ENCODE peak calls at places on chromosomes 6 and 20, in five cellular contexts. A is uterus, P is heart left ventricle, W is transverse colon, X is ovary. Y is an unnamed sample.

GRCh38 chr6:43717389-43717788 is 29.8 kb upstream of the MRPS18A start:
- DNase-seq in A (no peak), P (no peak), W (no peak), X (no peak), Y (no peak)

GRCh38 chr6:123810214-123810613 is 6.5 kb downstream of the NKAIN2 start:
- DNase-seq in A (no peak), P (no peak), W (no peak), X (no peak), Y (no peak)

GRCh38 chr6:56613247-56613851 is 29.3 kb downstream of the DST start:
- DNase-seq in A (no peak), P (no peak), W (no peak), X (no peak), Y (no peak)

GRCh38 chr6:143707702-143708101 is 29.9 kb downstream of the PHACTR2 start:
- DNase-seq in A (no peak), P (no peak), W (no peak), X (no peak), Y (no peak)

GRCh38 chr6:44162876-44163625 is 4.4 kb downstream of the CAPN11 start:
- DNase-seq in A (no peak), P (no peak), W (no peak), X (no peak), Y (no peak)

GRCh38 chr6:133837801-133838349 is 51.0 kb upstream of the TCF21 start:
- DNase-seq in A (peak; percentile 60), P (no peak), W (peak; percentile 68), X (peak; percentile 62), Y (peak; percentile 70)

GRCh38 chr20:44643596-44644383 is 7.7 kb downstream of the ADA start:
- DNase-seq in A (peak; percentile 52), P (peak; percentile 75), W (peak; percentile 51), X (no peak), Y (peak; percentile 66)

GRCh38 chr20:46222521-46223007 is 85.7 kb downstream of the CDH22 start:
- DNase-seq in A (peak; percentile 31), P (peak; percentile 78), W (no peak), X (peak; percentile 64), Y (no peak)

GRCh38 chr6:93453956-93454355 is 34.6 kb upstream of the EPHA7 start:
- DNase-seq in A (no peak), P (no peak), W (no peak), X (no peak), Y (no peak)

GRCh38 chr6:154156135-154156948 is 117.3 kb downstream of the OPRM1 start:
- DNase-seq in A (no peak), P (peak; percentile 25), W (peak; percentile 47), X (no peak), Y (peak; percentile 55)

GRCh38 chr20:46011631-46012482 is 3.1 kb downstream of the MMP9 start:
- DNase-seq in A (no peak), P (peak; percentile 53), W (peak; percentile 54), X (no peak), Y (peak; percentile 75)

GRCh38 chr6:25369450-25370086 is 90.4 kb downstream of the CARMIL1 start:
- DNase-seq in A (no peak), P (peak; percentile 28), W (peak; percentile 40), X (no peak), Y (no peak)

GRCh38 chr6:43395822-43396221 is 26.4 kb upstream of the ZNF318 start:
- DNase-seq in A (no peak), P (peak; percentile 22), W (no peak), X (no peak), Y (no peak)

GRCh38 chr20:45235995-45236394 is 14.8 kb downstream of the SEMG2 start:
- DNase-seq in A (no peak), P (no peak), W (no peak), X (no peak), Y (no peak)

GRCh38 chr20:34215711-34216381 is 25.4 kb upstream of the ASIP start:
- DNase-seq in A (peak; percentile 58), P (peak; percentile 83), W (peak; percentile 78), X (peak; percentile 79), Y (peak; percentile 88)

GRCh38 chr6:43768983-43769525 is 957 bp upstream of the VEGFA start:
- DNase-seq in A (peak; percentile 90), P (peak; percentile 65), W (no peak), X (peak; percentile 86), Y (no peak)

GRCh38 chr6:73516712-73517489 is 3.9 kb downstream of the EEF1A1 start:
- DNase-seq in A (no peak), P (no peak), W (no peak), X (no peak), Y (no peak)

GRCh38 chr6:150865406-150866146 is at the start of gene MTHFD1L:
- DNase-seq in A (peak; percentile 75), P (peak; percentile 79), W (peak; percentile 80), X (peak; percentile 84), Y (peak; percentile 73)

GRCh38 chr6:137365648-137366047 is 128.5 kb downstream of the OLIG3 start:
- DNase-seq in A (no peak), P (no peak), W (no peak), X (no peak), Y (no peak)

DNA sequence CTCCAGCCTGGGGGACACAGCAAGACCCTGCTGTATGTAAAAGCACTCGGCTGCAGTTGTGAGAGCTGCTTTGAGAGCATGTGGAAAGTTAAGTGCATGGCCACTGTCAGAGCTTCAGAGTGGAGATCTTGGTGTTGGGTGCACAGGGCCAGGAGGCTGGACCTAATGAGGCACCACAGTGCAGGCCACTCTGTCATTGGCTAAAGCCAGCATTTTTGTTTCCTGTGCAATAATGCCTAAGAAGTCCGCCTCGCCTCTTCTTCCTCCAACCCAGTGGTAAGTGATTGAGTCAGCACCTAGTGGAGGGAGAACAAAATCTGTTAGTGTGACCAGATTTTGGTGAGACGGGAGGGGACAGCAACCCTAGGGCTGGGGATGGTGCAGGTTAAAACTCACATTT is 60.6 kb downstream of the SSR1 start:
- DNase-seq in A (no peak), P (no peak), W (no peak), X (no peak), Y (peak; percentile 38)
- TF ChIP-seq POLR2A in A (no peak), P (no peak), W (no peak), X (no peak), Y (peak; percentile 17)

GRCh38 chr20:1672728-1673127 is 15.1 kb upstream of the SIRPG start:
- DNase-seq in A (no peak), P (no peak), W (no peak), X (no peak), Y (no peak)
- H3K4me1 ChIP-seq in A (no peaks in the 10 kb centered on the region), P (no peaks in the 10 kb centered on the region), W (no peaks in the 10 kb centered on the region), X (no peaks in the 10 kb centered on the region), Y (no peaks in the 10 kb centered on the region)

GRCh38 chr6:16415677-16416076 is 177.3 kb downstream of the GMPR start:
- DNase-seq in A (no peak), P (no peak), W (no peak), X (no peak), Y (no peak)

GRCh38 chr6:16408766-16409165 is 170.4 kb downstream of the GMPR start:
- DNase-seq in A (no peak), P (no peak), W (no peak), X (no peak), Y (no peak)

GRCh38 chr6:16413399-16413798 is 175.0 kb downstream of the GMPR start:
- DNase-seq in A (no peak), P (no peak), W (no peak), X (no peak), Y (no peak)

GRCh38 chr6:16409531-16410441 is 171.4 kb downstream of the GMPR start:
- DNase-seq in A (peak; percentile 65), P (peak; percentile 68), W (peak; percentile 74), X (peak; percentile 35), Y (no peak)

DNA sequence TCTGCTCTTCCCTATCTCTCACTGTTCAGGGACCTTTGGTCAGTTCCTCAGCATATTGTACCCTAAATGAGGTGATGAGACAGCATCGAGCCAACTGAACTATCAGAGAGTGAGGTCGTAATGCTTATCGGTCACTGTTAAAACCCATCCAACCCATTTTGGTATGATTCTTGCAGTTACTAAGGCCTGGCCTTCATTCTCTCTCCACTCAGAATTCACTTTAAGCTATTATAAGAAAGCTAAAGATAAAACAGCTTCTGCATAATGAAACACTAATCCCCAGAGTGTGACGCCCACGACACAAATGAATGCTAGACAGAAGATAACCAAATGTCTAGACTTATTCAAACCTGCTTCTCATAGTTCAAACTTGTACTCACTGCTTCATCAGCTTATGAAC is 175.8 kb downstream of the GMPR start:
- DNase-seq in A (no peak), P (no peak), W (no peak), X (no peak), Y (no peak)
- TF ChIP-seq POLR2A in A (no peak), P (no peak), W (no peak), X (no peak), Y (no peak)

GRCh38 chr6:166955121-166955864 is 1.1 kb downstream of the RNASET2 start:
- DNase-seq in A (no peak), P (no peak), W (peak; percentile 66), X (peak; percentile 37), Y (no peak)
- H3K4me1 ChIP-seq in A (peaks cover 3% of the 10 kb centered on the region), P (no peaks in the 10 kb centered on the region), W (peaks cover 14% of the 10 kb centered on the region), X (peaks cover 3% of the 10 kb centered on the region), Y (peaks cover 3% of the 10 kb centered on the region)

GRCh38 chr6:32977272-32977952 is 9.0 kb downstream of the BRD2 start:
- DNase-seq in A (no peak), P (no peak), W (no peak), X (no peak), Y (no peak)
- TF ChIP-seq POLR2A in A (no peak), P (no peak), W (no peak), X (no peak), Y (no peak)